ENCODE peak calls at places on chromosome 12, in five cellular contexts. V is adrenal gland, O is RWPE2, X is pancreas, D is fibroblast of lung. Q is an unnamed sample.

GRCh38 chr12:73421832-73422231 is 1115.8 kb upstream of the ATXN7L3B start:
- DNase-seq in X (no peak), V (no peak), O (no peak), D (no peak), Q (no peak)

GRCh38 chr12:76028649-76029277 is 2.8 kb downstream of the PHLDA1 start:
- DNase-seq in D (peak), V (no peak), O (no peak), X (no peak), Q (no peak)

GRCh38 chr12:32809846-32810245 is 54.1 kb upstream of the YARS2 start:
- DNase-seq in X (no peak), V (no peak), O (no peak), D (no peak), Q (no peak)

GRCh38 chr12:55965941-55966407 is at the start of gene PMEL:
- DNase-seq in V (peak), D (no peak), X (no peak), O (no peak), Q (no peak)

GRCh38 chr12:21614510-21614909 is 9.9 kb upstream of the GYS2 start:
- DNase-seq in O (no peak), V (no peak), D (no peak), X (no peak), Q (no peak)

GRCh38 chr12:79691299-79692248 is 810 bp upstream of the PAWR start:
- DNase-seq in X (no peak), D (peak), V (no peak), O (no peak), Q (no peak)

GRCh38 chr12:108029081-108029790 is 99.9 kb upstream of the WSCD2 start:
- DNase-seq in X (no peak), O (no peak), V (no peak), D (no peak), Q (no peak)

GRCh38 chr12:70756118-70756517 is 118.9 kb upstream of the PTPRB start:
- DNase-seq in D (peak), O (no peak), V (no peak), X (no peak), Q (no peak)

GRCh38 chr12:1351926-1352325 is 242.5 kb downstream of the FBXL14 start:
- DNase-seq in O (no peak), V (no peak), D (peak), X (no peak), Q (no peak)

GRCh38 chr12:47821346-47821706 is 1.6 kb upstream of the HDAC7 start:
- DNase-seq in O (no peak), D (no peak), V (no peak), X (no peak), Q (no peak)

GRCh38 chr12:14614704-14615121 is 47.0 kb upstream of the PLBD1 start:
- DNase-seq in O (no peak), D (no peak), V (no peak), X (no peak), Q (no peak)

GRCh38 chr12:16563519-16563918 is 42.4 kb downstream of the LMO3 start:
- DNase-seq in D (no peak), X (no peak), V (no peak), O (no peak), Q (no peak)

GRCh38 chr12:122086088-122086487 is 7.5 kb downstream of the MLXIP start:
- DNase-seq in O (no peak), D (no peak), X (peak), V (no peak), Q (no peak)

GRCh38 chr12:95520825-95521224 is 30.5 kb downstream of the USP44 start:
- DNase-seq in O (no peak), D (no peak), X (no peak), V (no peak), Q (no peak)

GRCh38 chr12:111819191-111820158 is 22.6 kb upstream of the MAPKAPK5 start:
- DNase-seq in D (no peak), O (no peak), V (no peak), X (no peak), Q (no peak)

GRCh38 chr12:123384318-123384993 is 524 bp downstream of the KMT5A start:
- DNase-seq in O (no peak), D (no peak), X (peak), V (peak), Q (no peak)

GRCh38 chr12:52346596-52346995 is 20.7 kb downstream of the KRT85 start:
- DNase-seq in V (no peak), D (no peak), O (peak), X (no peak), Q (peak)

GRCh38 chr12:89707623-89707991 is 1.0 kb downstream of the ATP2B1 start:
- DNase-seq in D (no peak), V (no peak), X (peak), O (peak), Q (no peak)

GRCh38 chr12:66273147-66273546 is 29.1 kb upstream of the HELB start:
- DNase-seq in X (no peak), D (no peak), O (no peak), V (no peak), Q (no peak)

GRCh38 chr12:40917561-40917960 is 225.3 kb downstream of the CNTN1 start:
- DNase-seq in V (no peak), O (no peak), D (no peak), X (no peak), Q (no peak)

GRCh38 chr12:42744539-42745156 is 155.1 kb upstream of the PRICKLE1 start:
- DNase-seq in O (no peak), V (no peak), X (no peak), D (no peak), Q (no peak)

GRCh38 chr12:15910468-15910863 is 666 bp upstream of the DERA start:
- DNase-seq in V (no peak), D (no peak), O (no peak), X (no peak), Q (no peak)

GRCh38 chr12:115000038-115000437 is 316.1 kb upstream of the TBX3 start:
- DNase-seq in D (no peak), V (peak), X (no peak), O (no peak), Q (no peak)

GRCh38 chr12:51430196-51430895 is 5.7 kb downstream of the SLC4A8 start:
- DNase-seq in V (no peak), X (no peak), D (no peak), O (no peak), Q (no peak)

GRCh38 chr12:110312581-110313360 is 31.7 kb downstream of the ATP2A2 start:
- DNase-seq in X (no peak), V (peak), O (no peak), D (peak), Q (no peak)
- H3K27ac ChIP-seq in X (no peak), V (no peak), O (peak), D (peak), Q (no peak)

GRCh38 chr12:109292342-109292711 is 16.8 kb downstream of the FOXN4 start:
- DNase-seq in D (no peak), O (no peak), X (no peak), V (no peak), Q (no peak)

GRCh38 chr12:109290061-109290460 is 19.0 kb downstream of the FOXN4 start:
- DNase-seq in X (no peak), D (no peak), V (no peak), O (no peak), Q (no peak)

GRCh38 chr12:109293106-109293505 is 16.0 kb downstream of the FOXN4 start:
- DNase-seq in D (no peak), O (no peak), V (no peak), X (no peak), Q (no peak)

GRCh38 chr12:109291531-109292341 is 17.3 kb downstream of the FOXN4 start:
- DNase-seq in V (peak), X (no peak), D (peak), O (no peak), Q (peak)

GRCh38 chr12:109291117-109291516 is 18.0 kb downstream of the FOXN4 start:
- DNase-seq in X (no peak), D (no peak), V (no peak), O (no peak), Q (no peak)
- H3K27ac ChIP-seq in X (no peak), D (no peak), V (no peak), O (no peak), Q (no peak)

GRCh38 chr12:20370841-20371240 is 2.5 kb downstream of the PDE3A start:
- DNase-seq in D (no peak), O (no peak), V (no peak), X (no peak), Q (no peak)

GRCh38 chr12:20369164-20370000 is 1.0 kb downstream of the PDE3A start:
- DNase-seq in O (no peak), X (peak), V (peak), D (peak), Q (peak)

GRCh38 chr12:20367731-20368652 is at the start of gene PDE3A:
- DNase-seq in D (peak), O (no peak), X (peak), V (peak), Q (peak)

GRCh38 chr12:20368653-20369163 is 371 bp downstream of the PDE3A start:
- DNase-seq in D (peak), O (no peak), V (no peak), X (peak), Q (no peak)

DNA sequence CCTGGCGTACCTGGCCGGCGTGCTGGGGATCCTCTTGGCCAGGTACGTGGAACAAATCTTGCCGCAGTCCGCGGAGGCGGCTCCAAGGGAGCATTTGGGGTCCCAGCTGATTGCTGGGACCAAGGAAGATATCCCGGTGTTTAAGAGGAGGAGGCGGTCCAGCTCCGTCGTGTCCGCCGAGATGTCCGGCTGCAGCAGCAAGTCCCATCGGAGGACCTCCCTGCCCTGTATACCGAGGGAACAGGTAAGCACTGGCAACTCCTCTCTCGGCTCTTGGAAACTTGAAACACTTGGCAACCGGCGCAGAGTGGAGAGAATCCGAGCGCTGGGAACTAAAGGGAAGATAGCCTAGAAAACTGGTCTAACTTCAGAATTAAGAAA is 1.7 kb downstream of the PDE3A start:
- DNase-seq in V (no peak), D (no peak), X (no peak), O (no peak), Q (peak)
- H3K27ac ChIP-seq in V (no peak), D (no peak), X (peak), O (no peak), Q (peak)

DNA sequence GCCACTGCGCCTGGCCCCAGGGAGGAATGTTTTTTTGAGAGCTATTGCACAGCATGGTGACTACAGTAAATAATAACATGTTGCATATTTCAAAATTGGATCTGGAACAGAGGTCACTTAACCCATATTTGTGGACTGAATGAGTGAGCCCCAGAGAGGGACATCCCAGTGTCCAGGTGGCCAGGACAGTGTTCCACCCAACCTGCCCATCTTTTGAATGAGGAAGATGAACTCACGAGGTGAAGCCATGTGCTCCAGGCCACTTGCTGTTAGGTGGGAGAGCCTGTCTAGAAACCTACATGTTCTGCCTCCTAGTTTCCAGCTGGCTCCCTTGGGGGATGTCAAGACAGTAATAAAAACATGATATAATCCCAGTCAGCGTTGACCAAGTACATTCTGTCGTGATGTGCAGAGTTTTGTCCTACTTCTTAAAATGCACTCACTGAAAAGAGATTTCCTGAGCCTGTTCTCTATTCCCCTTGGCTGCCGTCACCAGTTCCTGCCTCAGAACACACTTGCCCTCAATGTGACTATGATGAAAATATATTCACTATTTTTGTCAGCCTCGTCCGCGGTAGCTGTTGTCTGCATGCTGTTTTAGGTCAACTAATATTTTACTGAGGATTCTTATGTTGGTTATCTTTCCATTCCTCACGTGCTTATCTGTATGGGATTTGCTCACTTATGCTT is 25.7 kb downstream of the TSPAN9 start:
- DNase-seq in O (no peak), X (no peak), D (no peak), V (peak), Q (no peak)
- H3K27ac ChIP-seq in O (no peak), X (no peak), D (no peak), V (no peak), Q (no peak)

DNA sequence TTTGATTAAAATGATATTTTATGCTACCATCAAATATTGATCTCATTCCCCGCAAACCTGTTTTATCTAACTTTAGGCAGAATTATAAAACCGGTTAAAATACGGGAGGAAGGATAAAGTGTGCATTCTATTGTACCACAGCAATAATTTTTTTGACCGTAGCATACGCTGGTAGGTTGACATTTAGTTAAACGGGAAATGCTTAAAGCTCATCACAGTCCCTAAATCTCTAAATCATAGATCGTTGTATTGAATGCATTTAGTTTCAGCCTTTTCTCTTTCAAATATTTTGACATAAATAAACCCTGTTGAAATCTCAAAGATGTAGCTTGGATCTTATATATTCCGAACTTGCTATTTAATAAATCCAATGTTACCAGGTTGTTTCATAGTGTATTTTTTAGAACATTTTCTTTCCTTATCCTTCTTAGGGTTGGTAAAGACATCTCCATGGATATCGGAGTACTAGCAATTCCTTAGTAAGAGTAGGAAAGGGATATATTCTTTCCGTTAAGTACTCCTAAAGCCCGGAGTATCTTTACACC is 811 bp downstream of the CLEC2B start:
- DNase-seq in V (no peak), D (peak), O (no peak), X (no peak), Q (no peak)
- H3K27ac ChIP-seq in V (peak), D (peak), O (no peak), X (no peak), Q (peak)

GRCh38 chr12:77861317-77861716 is 30.6 kb downstream of the NAV3 start:
- DNase-seq in V (no peak), O (no peak), D (no peak), X (no peak), Q (no peak)
- H3K27ac ChIP-seq in V (no peak), O (no peak), D (no peak), X (no peak), Q (no peak)

GRCh38 chr12:30754383-30754749 is 385 bp downstream of the CAPRIN2 start:
- DNase-seq in V (no peak), X (no peak), D (no peak), O (no peak), Q (no peak)
- H3K27ac ChIP-seq in V (peak), X (peak), D (peak), O (peak), Q (peak)

GRCh38 chr12:124682425-124683329 is 115.3 kb upstream of the NCOR2 start:
- DNase-seq in X (no peak), V (no peak), O (no peak), D (no peak), Q (no peak)

GRCh38 chr12:124681779-124682391 is 114.5 kb upstream of the NCOR2 start:
- DNase-seq in V (peak), D (peak), O (no peak), X (no peak), Q (no peak)

GRCh38 chr12:124683725-124684124 is 116.3 kb upstream of the NCOR2 start:
- DNase-seq in V (no peak), O (no peak), D (no peak), X (no peak), Q (no peak)

GRCh38 chr12:124684496-124684895 is 117.1 kb upstream of the NCOR2 start:
- DNase-seq in D (no peak), O (no peak), V (peak), X (no peak), Q (no peak)

GRCh38 chr12:124683330-124683662 is 115.9 kb upstream of the NCOR2 start:
- DNase-seq in X (no peak), O (no peak), V (no peak), D (no peak), Q (no peak)
- H3K27ac ChIP-seq in X (no peak), O (peak), V (no peak), D (no peak), Q (no peak)

GRCh38 chr12:106161491-106161890 is 22.7 kb upstream of the NUAK1 start:
- DNase-seq in X (no peak), V (no peak), O (no peak), D (no peak), Q (no peak)
- H3K27ac ChIP-seq in X (no peak), V (no peak), O (no peak), D (no peak), Q (no peak)

GRCh38 chr12:24803406-24804245 is 145.3 kb downstream of the BCAT1 start:
- DNase-seq in X (no peak), O (no peak), D (no peak), V (no peak), Q (no peak)
- H3K27ac ChIP-seq in X (no peak), O (no peak), D (no peak), V (no peak), Q (no peak)

Q was measured in caudate nucleus.